ENCODE peak calls at places on chromosomes 3 and 15, in ten cellular contexts. One of them, this sample, is unnamed.

GRCh38 chr3:197253243-197253947 is 45.0 kb downstream of the DLG1 start:
- DNase-seq in CD4-positive, alpha-beta memory T cell: peak
- DNase-seq in upper lobe of right lung: no peak
- DNase-seq in sigmoid colon: no peak
- DNase-seq in ovary: no peak
- DNase-seq in astrocyte: no peak
- DNase-seq in RWPE1: no peak
- DNase-seq in AG04450: no peak
- DNase-seq in dorsolateral prefrontal cortex: no peak
- DNase-seq in heart left ventricle: no peak
- DNase-seq in this sample: no peak

GRCh38 chr15:85689729-85690128 is 105.0 kb downstream of the KLHL25 start:
- DNase-seq in CD4-positive, alpha-beta memory T cell: peak
- DNase-seq in upper lobe of right lung: no peak
- DNase-seq in sigmoid colon: no peak
- DNase-seq in ovary: peak
- DNase-seq in astrocyte: peak
- DNase-seq in RWPE1: no peak
- DNase-seq in AG04450: peak
- DNase-seq in dorsolateral prefrontal cortex: no peak
- DNase-seq in heart left ventricle: no peak
- DNase-seq in this sample: peak

GRCh38 chr3:125374501-125374995 is 577 bp downstream of the ZNF148 start:
- DNase-seq in CD4-positive, alpha-beta memory T cell: peak
- DNase-seq in upper lobe of right lung: peak
- DNase-seq in sigmoid colon: no peak
- DNase-seq in ovary: no peak
- DNase-seq in astrocyte: peak
- DNase-seq in RWPE1: peak
- DNase-seq in AG04450: no peak
- DNase-seq in dorsolateral prefrontal cortex: peak
- DNase-seq in heart left ventricle: peak
- DNase-seq in this sample: peak

GRCh38 chr3:101134331-101134730 is 141.1 kb upstream of the ABI3BP start:
- DNase-seq in CD4-positive, alpha-beta memory T cell: no peak
- DNase-seq in upper lobe of right lung: no peak
- DNase-seq in sigmoid colon: no peak
- DNase-seq in ovary: no peak
- DNase-seq in astrocyte: no peak
- DNase-seq in RWPE1: no peak
- DNase-seq in AG04450: no peak
- DNase-seq in dorsolateral prefrontal cortex: no peak
- DNase-seq in heart left ventricle: no peak
- DNase-seq in this sample: no peak

GRCh38 chr3:4492240-4493007 is 724 bp upstream of the ITPR1 start:
- DNase-seq in CD4-positive, alpha-beta memory T cell: peak
- DNase-seq in upper lobe of right lung: peak
- DNase-seq in sigmoid colon: peak
- DNase-seq in ovary: peak
- DNase-seq in astrocyte: peak
- DNase-seq in RWPE1: peak
- DNase-seq in AG04450: no peak
- DNase-seq in dorsolateral prefrontal cortex: peak
- DNase-seq in heart left ventricle: peak
- DNase-seq in this sample: peak

GRCh38 chr15:74901612-74902063 is 5.0 kb downstream of the FAM219B start:
- DNase-seq in CD4-positive, alpha-beta memory T cell: peak
- DNase-seq in upper lobe of right lung: peak
- DNase-seq in sigmoid colon: peak
- DNase-seq in ovary: peak
- DNase-seq in astrocyte: no peak
- DNase-seq in RWPE1: peak
- DNase-seq in AG04450: peak
- DNase-seq in dorsolateral prefrontal cortex: peak
- DNase-seq in heart left ventricle: no peak
- DNase-seq in this sample: peak

GRCh38 chr3:78972617-78973301 is 795.0 kb downstream of the ROBO1 start:
- DNase-seq in CD4-positive, alpha-beta memory T cell: no peak
- DNase-seq in upper lobe of right lung: no peak
- DNase-seq in sigmoid colon: no peak
- DNase-seq in ovary: no peak
- DNase-seq in astrocyte: no peak
- DNase-seq in RWPE1: peak
- DNase-seq in AG04450: no peak
- DNase-seq in dorsolateral prefrontal cortex: peak
- DNase-seq in heart left ventricle: no peak
- DNase-seq in this sample: no peak

GRCh38 chr3:174812172-174812862 is 46.8 kb upstream of the NAALADL2 start:
- DNase-seq in CD4-positive, alpha-beta memory T cell: no peak
- DNase-seq in upper lobe of right lung: no peak
- DNase-seq in sigmoid colon: no peak
- DNase-seq in ovary: no peak
- DNase-seq in astrocyte: no peak
- DNase-seq in RWPE1: no peak
- DNase-seq in AG04450: no peak
- DNase-seq in dorsolateral prefrontal cortex: no peak
- DNase-seq in heart left ventricle: no peak
- DNase-seq in this sample: no peak

GRCh38 chr15:66131831-66132230 is 121.7 kb downstream of the MEGF11 start:
- DNase-seq in CD4-positive, alpha-beta memory T cell: no peak
- DNase-seq in upper lobe of right lung: no peak
- DNase-seq in sigmoid colon: no peak
- DNase-seq in ovary: no peak
- DNase-seq in astrocyte: no peak
- DNase-seq in RWPE1: no peak
- DNase-seq in AG04450: no peak
- DNase-seq in dorsolateral prefrontal cortex: peak
- DNase-seq in heart left ventricle: no peak
- DNase-seq in this sample: no peak

GRCh38 chr15:63157891-63158431 is 684 bp upstream of the RPS27L start:
- DNase-seq in CD4-positive, alpha-beta memory T cell: peak
- DNase-seq in upper lobe of right lung: no peak
- DNase-seq in sigmoid colon: peak
- DNase-seq in ovary: peak
- DNase-seq in astrocyte: peak
- DNase-seq in RWPE1: peak
- DNase-seq in AG04450: peak
- DNase-seq in dorsolateral prefrontal cortex: peak
- DNase-seq in heart left ventricle: no peak
- DNase-seq in this sample: no peak

DNA sequence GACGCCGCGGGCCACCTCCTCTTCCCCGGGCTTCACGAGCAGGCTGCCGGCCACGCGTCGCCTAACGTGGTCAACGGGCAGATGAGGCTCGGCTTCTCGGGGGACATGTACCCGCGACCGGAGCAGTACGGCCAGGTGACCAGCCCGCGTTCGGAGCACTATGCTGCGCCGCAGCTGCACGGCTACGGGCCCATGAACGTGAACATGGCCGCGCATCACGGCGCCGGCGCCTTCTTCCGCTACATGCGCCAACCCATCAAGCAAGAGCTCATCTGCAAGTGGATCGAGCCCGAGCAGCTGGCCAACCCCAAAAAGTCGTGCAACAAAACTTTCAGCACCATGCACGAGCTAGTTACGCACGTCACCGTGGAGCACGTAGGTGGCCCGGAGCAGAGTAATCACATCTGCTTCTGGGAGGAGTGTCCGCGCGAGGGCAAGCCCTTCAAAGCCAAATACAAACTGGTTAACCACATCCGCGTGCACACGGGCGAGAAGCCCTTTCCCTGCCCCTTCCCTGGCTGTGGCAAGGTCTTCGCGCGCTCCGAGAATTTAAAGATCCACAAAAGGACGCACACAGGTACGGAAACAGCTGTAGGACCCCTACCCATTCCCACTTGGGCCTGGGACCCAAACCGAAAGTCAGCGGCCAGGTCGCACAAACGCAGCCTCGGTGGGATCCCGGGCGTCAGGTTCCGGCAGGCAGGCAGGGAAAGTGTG is 1.5 kb downstream of the ZIC1 start:
- DNase-seq in CD4-positive, alpha-beta memory T cell: no peak
- DNase-seq in upper lobe of right lung: no peak
- DNase-seq in sigmoid colon: no peak
- DNase-seq in ovary: no peak
- DNase-seq in astrocyte: peak
- DNase-seq in RWPE1: no peak
- DNase-seq in AG04450: no peak
- DNase-seq in dorsolateral prefrontal cortex: no peak
- DNase-seq in heart left ventricle: no peak
- DNase-seq in this sample: no peak
- H3K27ac ChIP-seq in CD4-positive, alpha-beta memory T cell: no peak
- H3K27ac ChIP-seq in upper lobe of right lung: no peak
- H3K27ac ChIP-seq in sigmoid colon: no peak
- H3K27ac ChIP-seq in ovary: no peak
- H3K27ac ChIP-seq in astrocyte: peak
- H3K27ac ChIP-seq in RWPE1: no peak
- H3K27ac ChIP-seq in AG04450: no peak
- H3K27ac ChIP-seq in dorsolateral prefrontal cortex: peak
- H3K27ac ChIP-seq in heart left ventricle: no peak
- H3K27ac ChIP-seq in this sample: no peak

DNA sequence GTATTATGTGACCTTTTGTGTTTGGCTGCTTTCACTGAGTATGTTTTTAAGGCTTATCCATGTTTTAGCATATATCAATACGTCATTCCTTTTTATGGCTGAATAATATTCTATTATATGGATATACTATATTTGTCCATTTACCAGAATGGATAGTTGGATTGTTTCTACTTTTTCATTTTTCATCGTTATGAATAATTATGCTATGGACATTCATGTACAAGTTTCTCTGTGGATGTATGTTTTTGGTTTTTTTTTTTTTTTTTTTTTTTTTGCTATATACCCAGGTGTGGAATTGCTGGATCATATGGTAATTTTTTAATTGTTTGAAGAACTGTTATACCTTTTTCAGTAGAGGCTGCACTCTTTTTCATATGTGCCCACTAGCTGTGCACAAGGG is 23.5 kb downstream of the DOCK3 start:
- DNase-seq in CD4-positive, alpha-beta memory T cell: no peak
- DNase-seq in upper lobe of right lung: no peak
- DNase-seq in sigmoid colon: no peak
- DNase-seq in ovary: no peak
- DNase-seq in astrocyte: no peak
- DNase-seq in RWPE1: no peak
- DNase-seq in AG04450: no peak
- DNase-seq in dorsolateral prefrontal cortex: no peak
- DNase-seq in heart left ventricle: no peak
- DNase-seq in this sample: no peak
- H3K27ac ChIP-seq in CD4-positive, alpha-beta memory T cell: no peak
- H3K27ac ChIP-seq in upper lobe of right lung: no peak
- H3K27ac ChIP-seq in sigmoid colon: no peak
- H3K27ac ChIP-seq in ovary: no peak
- H3K27ac ChIP-seq in astrocyte: no peak
- H3K27ac ChIP-seq in RWPE1: no peak
- H3K27ac ChIP-seq in AG04450: no peak
- H3K27ac ChIP-seq in dorsolateral prefrontal cortex: no peak
- H3K27ac ChIP-seq in heart left ventricle: no peak
- H3K27ac ChIP-seq in this sample: no peak

DNA sequence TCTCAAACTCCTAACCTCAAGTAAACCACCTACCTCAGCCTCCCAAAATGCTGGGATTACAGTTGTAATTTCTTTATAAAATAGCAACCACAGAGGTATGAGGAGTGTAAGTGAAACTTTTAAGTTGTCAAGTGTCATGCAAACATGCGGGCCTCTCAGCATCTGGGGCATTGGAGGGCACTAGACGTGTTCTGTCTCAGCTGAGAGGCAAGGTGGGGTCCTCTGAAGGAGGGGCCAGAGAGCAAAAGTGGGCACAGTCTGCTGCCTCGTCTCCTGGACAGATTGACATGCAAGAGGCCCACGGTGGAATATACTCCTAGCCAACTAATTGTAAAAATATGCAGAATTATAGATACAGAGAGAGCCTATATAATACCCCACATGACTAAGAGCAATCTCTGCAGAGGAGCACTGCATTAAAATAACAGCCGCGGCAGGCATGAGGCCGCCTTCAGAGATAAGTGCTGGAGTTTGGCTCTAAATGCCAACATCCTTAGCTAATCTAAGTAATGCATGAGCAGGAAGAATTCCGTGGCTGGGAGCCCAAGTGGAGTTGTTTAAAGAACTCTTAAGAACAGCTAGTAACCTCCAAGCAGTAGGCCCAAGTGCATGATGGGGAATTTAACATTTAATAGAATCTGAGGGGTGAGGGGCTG is 87.8 kb upstream of the RNU6-1 start:
- DNase-seq in CD4-positive, alpha-beta memory T cell: no peak
- DNase-seq in upper lobe of right lung: peak
- DNase-seq in sigmoid colon: peak
- DNase-seq in ovary: peak
- DNase-seq in astrocyte: peak
- DNase-seq in RWPE1: peak
- DNase-seq in AG04450: peak
- DNase-seq in dorsolateral prefrontal cortex: no peak
- DNase-seq in heart left ventricle: no peak
- DNase-seq in this sample: peak
- H3K27ac ChIP-seq in CD4-positive, alpha-beta memory T cell: no peak
- H3K27ac ChIP-seq in upper lobe of right lung: peak
- H3K27ac ChIP-seq in sigmoid colon: peak
- H3K27ac ChIP-seq in ovary: no peak
- H3K27ac ChIP-seq in astrocyte: peak
- H3K27ac ChIP-seq in RWPE1: peak
- H3K27ac ChIP-seq in AG04450: peak
- H3K27ac ChIP-seq in dorsolateral prefrontal cortex: no peak
- H3K27ac ChIP-seq in heart left ventricle: peak
- H3K27ac ChIP-seq in this sample: peak

GRCh38 chr3:170368921-170369320 is 11.4 kb downstream of the SKIL start:
- DNase-seq in CD4-positive, alpha-beta memory T cell: no peak
- DNase-seq in upper lobe of right lung: no peak
- DNase-seq in sigmoid colon: no peak
- DNase-seq in ovary: no peak
- DNase-seq in astrocyte: no peak
- DNase-seq in RWPE1: no peak
- DNase-seq in AG04450: no peak
- DNase-seq in dorsolateral prefrontal cortex: no peak
- DNase-seq in heart left ventricle: no peak
- DNase-seq in this sample: no peak

GRCh38 chr3:170364965-170365364 is 7.5 kb downstream of the SKIL start:
- DNase-seq in CD4-positive, alpha-beta memory T cell: no peak
- DNase-seq in upper lobe of right lung: no peak
- DNase-seq in sigmoid colon: no peak
- DNase-seq in ovary: no peak
- DNase-seq in astrocyte: no peak
- DNase-seq in RWPE1: no peak
- DNase-seq in AG04450: no peak
- DNase-seq in dorsolateral prefrontal cortex: no peak
- DNase-seq in heart left ventricle: no peak
- DNase-seq in this sample: no peak

GRCh38 chr3:170372190-170372879 is 14.8 kb downstream of the SKIL start:
- DNase-seq in CD4-positive, alpha-beta memory T cell: no peak
- DNase-seq in upper lobe of right lung: no peak
- DNase-seq in sigmoid colon: no peak
- DNase-seq in ovary: no peak
- DNase-seq in astrocyte: no peak
- DNase-seq in RWPE1: no peak
- DNase-seq in AG04450: no peak
- DNase-seq in dorsolateral prefrontal cortex: no peak
- DNase-seq in heart left ventricle: no peak
- DNase-seq in this sample: no peak

GRCh38 chr3:170363471-170363994 is 6.0 kb downstream of the SKIL start:
- DNase-seq in CD4-positive, alpha-beta memory T cell: no peak
- DNase-seq in upper lobe of right lung: no peak
- DNase-seq in sigmoid colon: no peak
- DNase-seq in ovary: no peak
- DNase-seq in astrocyte: no peak
- DNase-seq in RWPE1: no peak
- DNase-seq in AG04450: no peak
- DNase-seq in dorsolateral prefrontal cortex: no peak
- DNase-seq in heart left ventricle: no peak
- DNase-seq in this sample: no peak

GRCh38 chr3:170367797-170368196 is 10.3 kb downstream of the SKIL start:
- DNase-seq in CD4-positive, alpha-beta memory T cell: no peak
- DNase-seq in upper lobe of right lung: no peak
- DNase-seq in sigmoid colon: no peak
- DNase-seq in ovary: no peak
- DNase-seq in astrocyte: no peak
- DNase-seq in RWPE1: no peak
- DNase-seq in AG04450: no peak
- DNase-seq in dorsolateral prefrontal cortex: no peak
- DNase-seq in heart left ventricle: no peak
- DNase-seq in this sample: no peak
- H3K27ac ChIP-seq in CD4-positive, alpha-beta memory T cell: no peak
- H3K27ac ChIP-seq in upper lobe of right lung: no peak
- H3K27ac ChIP-seq in sigmoid colon: no peak
- H3K27ac ChIP-seq in ovary: no peak
- H3K27ac ChIP-seq in astrocyte: no peak
- H3K27ac ChIP-seq in RWPE1: no peak
- H3K27ac ChIP-seq in AG04450: no peak
- H3K27ac ChIP-seq in dorsolateral prefrontal cortex: no peak
- H3K27ac ChIP-seq in heart left ventricle: no peak
- H3K27ac ChIP-seq in this sample: no peak

This sample was measured in upper lobe of left lung.